ENCODE peak calls at places on chromosomes 1 and 21, in seven cellular contexts. One of them, this sample, is unnamed.

GRCh38 chr1:15985611-15986272 is 9.8 kb upstream of the ZBTB17 start:
- DNase-seq in stomach: no peak
- DNase-seq in A549: no peak
- DNase-seq in transverse colon: no peak
- DNase-seq in H1: no peak
- DNase-seq in esophagus muscularis mucosa: no peak
- DNase-seq in tibial nerve: no peak
- DNase-seq in this sample: no peak

GRCh38 chr1:221149676-221150075 is 270.4 kb downstream of the HLX start:
- DNase-seq in stomach: no peak
- DNase-seq in A549: no peak
- DNase-seq in transverse colon: no peak
- DNase-seq in H1: no peak
- DNase-seq in esophagus muscularis mucosa: no peak
- DNase-seq in tibial nerve: no peak
- DNase-seq in this sample: no peak

GRCh38 chr1:120178799-120179419 is 2.6 kb upstream of the SEC22B start:
- DNase-seq in stomach: no peak
- DNase-seq in A549: no peak
- DNase-seq in transverse colon: no peak
- DNase-seq in H1: no peak
- DNase-seq in esophagus muscularis mucosa: no peak
- DNase-seq in tibial nerve: no peak
- DNase-seq in this sample: no peak

GRCh38 chr1:29531596-29531995 is 295.3 kb downstream of the PTPRU start:
- DNase-seq in stomach: no peak
- DNase-seq in A549: no peak
- DNase-seq in transverse colon: no peak
- DNase-seq in H1: no peak
- DNase-seq in esophagus muscularis mucosa: no peak
- DNase-seq in tibial nerve: no peak
- DNase-seq in this sample: peak

GRCh38 chr1:239814306-239814881 is 277.3 kb upstream of the FMN2 start:
- DNase-seq in stomach: no peak
- DNase-seq in A549: peak
- DNase-seq in transverse colon: no peak
- DNase-seq in H1: peak
- DNase-seq in esophagus muscularis mucosa: no peak
- DNase-seq in tibial nerve: no peak
- DNase-seq in this sample: peak

GRCh38 chr1:39646232-39647081 is 7.0 kb upstream of the HEYL start:
- DNase-seq in stomach: no peak
- DNase-seq in A549: no peak
- DNase-seq in transverse colon: peak
- DNase-seq in H1: no peak
- DNase-seq in esophagus muscularis mucosa: no peak
- DNase-seq in tibial nerve: peak
- DNase-seq in this sample: peak

GRCh38 chr21:45982256-45982757 is 737 bp downstream of the COL6A1 start:
- DNase-seq in stomach: no peak
- DNase-seq in A549: no peak
- DNase-seq in transverse colon: peak
- DNase-seq in H1: no peak
- DNase-seq in esophagus muscularis mucosa: no peak
- DNase-seq in tibial nerve: no peak
- DNase-seq in this sample: peak

GRCh38 chr21:42162831-42163510 is 56.0 kb upstream of the ABCG1 start:
- DNase-seq in stomach: no peak
- DNase-seq in A549: no peak
- DNase-seq in transverse colon: no peak
- DNase-seq in H1: no peak
- DNase-seq in esophagus muscularis mucosa: no peak
- DNase-seq in tibial nerve: no peak
- DNase-seq in this sample: no peak

GRCh38 chr1:218967836-218968235 is 205.8 kb upstream of the LYPLAL1 start:
- DNase-seq in stomach: no peak
- DNase-seq in A549: no peak
- DNase-seq in transverse colon: no peak
- DNase-seq in H1: no peak
- DNase-seq in esophagus muscularis mucosa: no peak
- DNase-seq in tibial nerve: no peak
- DNase-seq in this sample: no peak

GRCh38 chr1:57331620-57332019 is 92.2 kb downstream of the DAB1 start:
- DNase-seq in stomach: no peak
- DNase-seq in A549: no peak
- DNase-seq in transverse colon: no peak
- DNase-seq in H1: no peak
- DNase-seq in esophagus muscularis mucosa: no peak
- DNase-seq in tibial nerve: no peak
- DNase-seq in this sample: no peak

GRCh38 chr21:45465105-45465504 is 60.1 kb downstream of the COL18A1 start:
- DNase-seq in stomach: no peak
- DNase-seq in A549: no peak
- DNase-seq in transverse colon: no peak
- DNase-seq in H1: no peak
- DNase-seq in esophagus muscularis mucosa: no peak
- DNase-seq in tibial nerve: no peak
- DNase-seq in this sample: peak

GRCh38 chr1:102970496-102971078 is 137.7 kb downstream of the COL11A1 start:
- DNase-seq in stomach: no peak
- DNase-seq in A549: peak
- DNase-seq in transverse colon: no peak
- DNase-seq in H1: no peak
- DNase-seq in esophagus muscularis mucosa: no peak
- DNase-seq in tibial nerve: no peak
- DNase-seq in this sample: no peak

GRCh38 chr1:3603566-3604467 is 7.5 kb downstream of the MEGF6 start:
- DNase-seq in stomach: no peak
- DNase-seq in A549: no peak
- DNase-seq in transverse colon: no peak
- DNase-seq in H1: no peak
- DNase-seq in esophagus muscularis mucosa: no peak
- DNase-seq in tibial nerve: no peak
- DNase-seq in this sample: no peak

GRCh38 chr1:147080013-147080661 is 92.1 kb downstream of the PRKAB2 start:
- DNase-seq in stomach: no peak
- DNase-seq in A549: no peak
- DNase-seq in transverse colon: no peak
- DNase-seq in H1: no peak
- DNase-seq in esophagus muscularis mucosa: no peak
- DNase-seq in tibial nerve: no peak
- DNase-seq in this sample: no peak

GRCh38 chr1:109819365-109819764 is 55.6 kb upstream of the EPS8L3 start:
- DNase-seq in stomach: no peak
- DNase-seq in A549: no peak
- DNase-seq in transverse colon: no peak
- DNase-seq in H1: no peak
- DNase-seq in esophagus muscularis mucosa: no peak
- DNase-seq in tibial nerve: no peak
- DNase-seq in this sample: no peak

GRCh38 chr1:100734716-100735115 is 15.2 kb downstream of the VCAM1 start:
- DNase-seq in stomach: no peak
- DNase-seq in A549: no peak
- DNase-seq in transverse colon: no peak
- DNase-seq in H1: no peak
- DNase-seq in esophagus muscularis mucosa: no peak
- DNase-seq in tibial nerve: no peak
- DNase-seq in this sample: no peak

GRCh38 chr1:79549191-79549590 is 542.7 kb upstream of the ADGRL4 start:
- DNase-seq in stomach: no peak
- DNase-seq in A549: no peak
- DNase-seq in transverse colon: no peak
- DNase-seq in H1: no peak
- DNase-seq in esophagus muscularis mucosa: no peak
- DNase-seq in tibial nerve: no peak
- DNase-seq in this sample: no peak

GRCh38 chr1:11340248-11340632 is 67.2 kb downstream of the UBIAD1 start:
- DNase-seq in stomach: no peak
- DNase-seq in A549: no peak
- DNase-seq in transverse colon: no peak
- DNase-seq in H1: no peak
- DNase-seq in esophagus muscularis mucosa: no peak
- DNase-seq in tibial nerve: no peak
- DNase-seq in this sample: no peak

GRCh38 chr1:11341881-11342552 is 69.0 kb downstream of the UBIAD1 start:
- DNase-seq in stomach: no peak
- DNase-seq in A549: no peak
- DNase-seq in transverse colon: no peak
- DNase-seq in H1: no peak
- DNase-seq in esophagus muscularis mucosa: no peak
- DNase-seq in tibial nerve: no peak
- DNase-seq in this sample: no peak

GRCh38 chr1:11338351-11338809 is 65.4 kb downstream of the UBIAD1 start:
- DNase-seq in stomach: no peak
- DNase-seq in A549: no peak
- DNase-seq in transverse colon: no peak
- DNase-seq in H1: no peak
- DNase-seq in esophagus muscularis mucosa: no peak
- DNase-seq in tibial nerve: no peak
- DNase-seq in this sample: no peak

GRCh38 chr1:11339346-11340247 is 66.6 kb downstream of the UBIAD1 start:
- DNase-seq in stomach: no peak
- DNase-seq in A549: no peak
- DNase-seq in transverse colon: peak
- DNase-seq in H1: no peak
- DNase-seq in esophagus muscularis mucosa: no peak
- DNase-seq in tibial nerve: no peak
- DNase-seq in this sample: no peak

DNA sequence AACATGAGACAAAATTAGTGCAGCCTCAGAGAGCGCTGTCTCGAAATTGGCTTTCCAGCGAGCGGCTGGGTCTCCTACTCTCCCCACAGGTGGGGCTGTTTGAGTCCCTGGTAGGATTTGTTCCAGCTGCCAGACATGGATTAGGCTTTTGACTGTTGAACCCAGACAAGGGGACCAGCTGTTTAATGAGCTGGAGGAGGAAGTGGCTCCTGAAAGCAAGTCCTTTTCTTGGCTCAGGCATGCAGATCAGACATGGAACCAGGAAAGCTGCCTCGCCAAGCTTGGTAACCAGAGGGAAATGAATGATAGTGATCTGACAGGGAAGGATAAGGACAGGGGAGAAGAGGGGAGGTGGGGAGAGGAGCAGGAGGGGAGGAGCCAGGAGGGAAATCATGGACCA is 69.7 kb downstream of the UBIAD1 start:
- DNase-seq in stomach: no peak
- DNase-seq in A549: no peak
- DNase-seq in transverse colon: no peak
- DNase-seq in H1: no peak
- DNase-seq in esophagus muscularis mucosa: no peak
- DNase-seq in tibial nerve: no peak
- DNase-seq in this sample: no peak
- TF ChIP-seq EP300 in stomach: no peak
- TF ChIP-seq EP300 in A549: no peak
- TF ChIP-seq EP300 in transverse colon: no peak
- TF ChIP-seq EP300 in H1: no peak
- TF ChIP-seq EP300 in esophagus muscularis mucosa: no peak
- TF ChIP-seq EP300 in tibial nerve: no peak
- TF ChIP-seq EP300 in this sample: no peak

GRCh38 chr1:161721738-161722343 is 497 bp downstream of the FCRLB start:
- DNase-seq in stomach: no peak
- DNase-seq in A549: peak
- DNase-seq in transverse colon: no peak
- DNase-seq in H1: no peak
- DNase-seq in esophagus muscularis mucosa: no peak
- DNase-seq in tibial nerve: no peak
- DNase-seq in this sample: no peak
- TF ChIP-seq EP300 in stomach: no peak
- TF ChIP-seq EP300 in A549: no peak
- TF ChIP-seq EP300 in transverse colon: no peak
- TF ChIP-seq EP300 in H1: no peak
- TF ChIP-seq EP300 in esophagus muscularis mucosa: no peak
- TF ChIP-seq EP300 in tibial nerve: no peak
- TF ChIP-seq EP300 in this sample: no peak

DNA sequence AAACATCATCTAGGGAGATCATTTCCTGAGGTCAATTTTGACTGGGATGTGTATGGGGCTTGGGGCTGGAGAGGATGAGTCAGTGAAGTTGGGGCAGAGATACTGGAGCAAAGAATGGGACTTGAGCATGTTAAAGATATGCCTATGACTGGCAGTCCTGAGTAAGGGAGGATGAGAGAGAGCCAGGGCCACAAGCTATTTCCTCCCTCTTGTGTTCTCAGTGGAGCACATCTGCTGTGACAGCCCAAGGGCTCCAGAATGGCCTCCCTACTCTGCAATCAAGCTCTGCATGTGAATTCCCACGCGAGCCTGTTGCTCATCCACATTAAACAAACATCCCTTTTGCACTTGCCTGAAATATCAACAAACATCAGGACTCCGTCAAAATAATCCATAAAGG is 9.3 kb downstream of the ADCY10 start:
- DNase-seq in stomach: no peak
- DNase-seq in A549: no peak
- DNase-seq in transverse colon: no peak
- DNase-seq in H1: no peak
- DNase-seq in esophagus muscularis mucosa: no peak
- DNase-seq in tibial nerve: no peak
- DNase-seq in this sample: no peak
- TF ChIP-seq EP300 in stomach: no peak
- TF ChIP-seq EP300 in A549: no peak
- TF ChIP-seq EP300 in transverse colon: no peak
- TF ChIP-seq EP300 in H1: no peak
- TF ChIP-seq EP300 in esophagus muscularis mucosa: no peak
- TF ChIP-seq EP300 in tibial nerve: no peak
- TF ChIP-seq EP300 in this sample: no peak

GRCh38 chr1:151909167-151910149 is at the start of gene THEM4:
- DNase-seq in stomach: peak
- DNase-seq in A549: peak
- DNase-seq in transverse colon: peak
- DNase-seq in H1: peak
- DNase-seq in esophagus muscularis mucosa: peak
- DNase-seq in tibial nerve: peak
- DNase-seq in this sample: peak

GRCh38 chr1:151902858-151903257 is 6.5 kb downstream of the THEM4 start:
- DNase-seq in stomach: no peak
- DNase-seq in A549: no peak
- DNase-seq in transverse colon: no peak
- DNase-seq in H1: no peak
- DNase-seq in esophagus muscularis mucosa: no peak
- DNase-seq in tibial nerve: no peak
- DNase-seq in this sample: no peak

GRCh38 chr1:151907363-151908139 is 1.8 kb downstream of the THEM4 start:
- DNase-seq in stomach: no peak
- DNase-seq in A549: no peak
- DNase-seq in transverse colon: no peak
- DNase-seq in H1: no peak
- DNase-seq in esophagus muscularis mucosa: no peak
- DNase-seq in tibial nerve: no peak
- DNase-seq in this sample: no peak

GRCh38 chr1:151908228-151908691 is 1.1 kb downstream of the THEM4 start:
- DNase-seq in stomach: no peak
- DNase-seq in A549: no peak
- DNase-seq in transverse colon: no peak
- DNase-seq in H1: no peak
- DNase-seq in esophagus muscularis mucosa: no peak
- DNase-seq in tibial nerve: no peak
- DNase-seq in this sample: no peak

DNA sequence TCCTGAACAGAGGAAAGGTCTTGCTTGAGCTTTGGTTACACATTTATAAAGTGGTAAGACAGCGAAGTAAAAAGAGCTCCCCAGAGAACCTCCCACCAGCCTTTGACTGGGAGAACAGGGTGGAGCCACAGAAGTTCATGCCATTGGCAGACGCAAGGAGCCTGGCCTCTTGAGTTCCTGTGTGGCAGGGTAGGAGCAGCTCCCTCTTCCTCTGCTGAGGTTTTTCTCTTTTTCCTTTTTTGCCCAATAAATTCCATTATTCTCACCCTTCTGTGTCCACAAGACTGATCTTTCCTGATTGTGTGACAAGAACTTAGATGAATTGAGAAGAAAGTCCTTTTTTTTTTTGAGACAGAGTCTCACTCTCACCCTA is 4.3 kb downstream of the THEM4 start:
- DNase-seq in stomach: no peak
- DNase-seq in A549: no peak
- DNase-seq in transverse colon: no peak
- DNase-seq in H1: no peak
- DNase-seq in esophagus muscularis mucosa: no peak
- DNase-seq in tibial nerve: no peak
- DNase-seq in this sample: no peak
- TF ChIP-seq EP300 in stomach: no peak
- TF ChIP-seq EP300 in A549: no peak
- TF ChIP-seq EP300 in transverse colon: no peak
- TF ChIP-seq EP300 in H1: no peak
- TF ChIP-seq EP300 in esophagus muscularis mucosa: no peak
- TF ChIP-seq EP300 in tibial nerve: no peak
- TF ChIP-seq EP300 in this sample: no peak

This sample was measured in sigmoid colon.